ENCODE peak calls at places on chromosomes 13 and 19, in six cellular contexts. L, Y, B, R, M and P are unnamed samples.
A peak's percentile ranks its signal among the peaks of the same experiment; 100 is the strongest.

GRCh38 chr13:29548722-29549446 is 46.6 kb downstream of the SLC7A1 start:
- DNase-seq in R (no peak), Y (no peak), L (peak; percentile 30), M (no peak), B (no peak), P (no peak)

GRCh38 chr13:110047511-110047910 is 259.4 kb downstream of the COL4A1 start:
- DNase-seq in L (peak; percentile 42), M (no peak), Y (peak; percentile 55), R (no peak), B (peak; percentile 90), P (peak; percentile 88)

GRCh38 chr13:25906211-25906661 is 145.6 kb downstream of the SHISA2 start:
- DNase-seq in Y (no peak), B (no peak), M (no peak), R (no peak), L (no peak), P (no peak)

GRCh38 chr19:2462635-2463421 is 6.1 kb upstream of the LMNB2 start:
- DNase-seq in B (peak; percentile 93), L (peak; percentile 94), Y (peak; percentile 94), R (peak; percentile 94), M (peak; percentile 92), P (peak; percentile 86)

GRCh38 chr19:47073574-47073973 is 25.1 kb upstream of the TMEM160 start:
- DNase-seq in R (no peak), B (no peak), M (no peak), Y (no peak), L (no peak), P (no peak)

GRCh38 chr19:2561895-2562294 is 86.0 kb downstream of the GADD45B start:
- DNase-seq in B (no peak), R (peak; percentile 62), M (no peak), L (no peak), Y (no peak), P (no peak)

GRCh38 chr13:75442736-75443234 is 39.2 kb downstream of the TBC1D4 start:
- DNase-seq in R (no peak), Y (no peak), L (no peak), B (no peak), M (no peak), P (no peak)

GRCh38 chr19:44867578-44867977 is 21.5 kb downstream of the NECTIN2 start:
- DNase-seq in R (no peak), B (no peak), M (no peak), L (no peak), Y (no peak), P (no peak)

GRCh38 chr19:28737021-28737525 is 475.9 kb downstream of the UQCRFS1 start:
- DNase-seq in B (no peak), Y (no peak), R (no peak), M (peak; percentile 28), L (peak; percentile 39), P (no peak)

GRCh38 chr13:44306401-44307192 is 67.0 kb upstream of the SERP2 start:
- DNase-seq in L (peak; percentile 22), B (peak; percentile 89), R (peak; percentile 86), Y (peak; percentile 77), M (peak; percentile 97), P (peak; percentile 80)

GRCh38 chr19:10305139-10305806 is 4.3 kb downstream of the ZGLP1 start:
- DNase-seq in R (no peak), L (no peak), Y (no peak), M (no peak), B (peak; percentile 55), P (no peak)

GRCh38 chr13:37995052-37995451 is 125.5 kb upstream of the TRPC4 start:
- DNase-seq in M (no peak), Y (no peak), B (no peak), L (no peak), R (no peak), P (no peak)

GRCh38 chr19:50513746-50514345 is at the start of gene ASPDH:
- DNase-seq in Y (no peak), L (no peak), B (no peak), M (no peak), R (no peak), P (no peak)

GRCh38 chr19:35266904-35267817 is 1.6 kb upstream of the USF2 start:
- DNase-seq in B (peak; percentile 50), L (no peak), R (peak; percentile 87), M (no peak), Y (peak; percentile 66), P (no peak)

GRCh38 chr13:91381371-91381770 is 17.1 kb upstream of the GPC5 start:
- DNase-seq in L (peak; percentile 36), Y (no peak), B (no peak), M (no peak), R (no peak), P (no peak)

GRCh38 chr19:47243364-47243775 is 12.4 kb upstream of the BBC3 start:
- DNase-seq in R (no peak), B (no peak), Y (no peak), L (no peak), M (no peak), P (no peak)

GRCh38 chr19:28862238-28862637 is 350.7 kb downstream of the UQCRFS1 start:
- DNase-seq in M (no peak), L (no peak), Y (no peak), R (no peak), B (no peak), P (no peak)

GRCh38 chr19:18746393-18747167 is 44.5 kb downstream of the COMP start:
- DNase-seq in R (no peak), L (no peak), B (no peak), Y (no peak), M (no peak), P (no peak)

GRCh38 chr13:94620286-94620896 is 18.7 kb downstream of the GPR180 start:
- DNase-seq in L (peak; percentile 39), R (no peak), M (peak; percentile 28), B (no peak), Y (no peak), P (no peak)

GRCh38 chr13:60584976-60585375 is 188.0 kb downstream of the TDRD3 start:
- DNase-seq in Y (no peak), M (no peak), B (no peak), R (no peak), L (no peak), P (no peak)

GRCh38 chr13:60591348-60591747 is 194.3 kb downstream of the TDRD3 start:
- DNase-seq in B (no peak), R (no peak), Y (no peak), M (peak; percentile 86), L (no peak), P (no peak)

DNA sequence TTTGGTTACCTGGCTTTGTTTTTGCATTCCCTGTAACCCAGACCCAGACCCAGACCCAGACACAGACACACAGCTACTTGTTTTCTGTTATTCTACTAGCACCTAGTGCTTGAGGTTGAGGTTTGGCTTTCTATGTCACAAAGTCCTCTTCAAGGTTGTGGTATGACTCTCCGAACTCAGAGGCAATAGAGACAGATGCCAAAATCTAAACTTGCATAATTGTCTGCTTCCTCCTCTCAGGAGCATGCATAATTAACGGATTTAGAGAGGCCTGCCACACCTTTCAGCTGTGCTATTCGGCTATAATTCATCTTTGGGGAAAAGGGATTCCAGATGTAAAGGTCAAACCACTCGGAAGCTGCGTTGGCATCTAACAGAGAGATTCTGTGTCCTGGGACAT is 193.8 kb downstream of the TDRD3 start:
- DNase-seq in M (no peak), Y (no peak), L (no peak), R (no peak), B (no peak), P (no peak)
- H3K27ac ChIP-seq in M (no peak overlapping the region), Y (no peak overlapping the region), L (no peak overlapping the region), R (no peak overlapping the region), B (no peak overlapping the region), P (no peak overlapping the region)

GRCh38 chr19:42472402-42473147 is 29.8 kb upstream of the CXCL17 start:
- DNase-seq in M (no peak), Y (no peak), R (no peak), B (no peak), L (no peak), P (no peak)
- H3K4me1 ChIP-seq in M (peaks cover 6% of the 10 kb centered on the region), Y (no peaks in the 10 kb centered on the region), R (peaks cover 1% of the 10 kb centered on the region), B (peaks cover under 1% of the 10 kb centered on the region), L (no peaks in the 10 kb centered on the region), P (no peaks in the 10 kb centered on the region)

GRCh38 chr13:40407567-40407966 is 258.9 kb downstream of the FOXO1 start:
- DNase-seq in L (no peak), R (no peak), B (no peak), M (no peak), Y (no peak), P (no peak)

GRCh38 chr13:40404407-40404806 is 262.0 kb downstream of the FOXO1 start:
- DNase-seq in M (no peak), R (no peak), Y (no peak), L (no peak), B (no peak), P (no peak)

GRCh38 chr13:40408602-40409001 is 257.8 kb downstream of the FOXO1 start:
- DNase-seq in B (no peak), M (no peak), R (no peak), L (no peak), Y (no peak), P (no peak)

GRCh38 chr13:40404967-40405716 is 261.3 kb downstream of the FOXO1 start:
- DNase-seq in M (no peak), B (no peak), R (no peak), Y (no peak), L (no peak), P (no peak)

DNA sequence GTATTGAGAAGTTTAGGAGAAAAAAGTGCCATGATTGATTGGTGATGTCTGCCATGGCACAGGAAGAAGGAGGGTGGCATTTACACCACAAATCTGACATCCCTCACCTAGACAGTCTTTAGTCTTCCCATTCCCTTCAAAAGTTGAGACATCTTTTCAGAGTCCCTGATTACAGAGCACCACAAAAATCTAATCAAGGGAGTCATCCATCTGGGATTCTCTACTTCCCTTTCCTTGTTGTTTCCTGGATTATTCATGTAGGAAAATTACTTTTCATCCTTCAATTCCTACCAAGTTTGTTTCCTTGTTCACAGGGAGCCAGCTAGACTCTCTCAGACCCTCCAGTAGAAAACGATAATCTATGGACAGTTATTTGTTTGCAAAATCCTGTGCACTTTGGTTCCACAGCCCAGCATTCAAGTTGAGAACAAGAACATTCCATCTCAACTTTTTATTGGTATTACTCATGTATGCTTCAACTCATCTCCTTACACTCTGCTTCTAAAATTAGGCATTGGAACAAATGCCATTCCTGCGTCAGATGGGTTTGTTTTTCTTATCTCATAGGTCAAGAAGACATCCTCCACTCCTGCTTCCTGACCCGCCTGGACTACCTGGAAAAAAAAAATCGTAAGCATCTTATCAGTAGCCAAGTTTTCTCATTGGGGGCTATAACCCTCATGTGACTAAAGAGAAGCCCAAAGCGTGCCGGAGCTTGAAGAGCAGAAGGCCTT is 259.9 kb downstream of the FOXO1 start:
- DNase-seq in M (peak; percentile 75), B (no peak), Y (no peak), L (peak; percentile 34), R (no peak), P (no peak)
- H3K27ac ChIP-seq in M (no peak overlapping the region), B (no peak overlapping the region), Y (peak overlapping the region; percentile 89), L (peak overlapping the region; percentile 60), R (no peak overlapping the region), P (no peak overlapping the region)

DNA sequence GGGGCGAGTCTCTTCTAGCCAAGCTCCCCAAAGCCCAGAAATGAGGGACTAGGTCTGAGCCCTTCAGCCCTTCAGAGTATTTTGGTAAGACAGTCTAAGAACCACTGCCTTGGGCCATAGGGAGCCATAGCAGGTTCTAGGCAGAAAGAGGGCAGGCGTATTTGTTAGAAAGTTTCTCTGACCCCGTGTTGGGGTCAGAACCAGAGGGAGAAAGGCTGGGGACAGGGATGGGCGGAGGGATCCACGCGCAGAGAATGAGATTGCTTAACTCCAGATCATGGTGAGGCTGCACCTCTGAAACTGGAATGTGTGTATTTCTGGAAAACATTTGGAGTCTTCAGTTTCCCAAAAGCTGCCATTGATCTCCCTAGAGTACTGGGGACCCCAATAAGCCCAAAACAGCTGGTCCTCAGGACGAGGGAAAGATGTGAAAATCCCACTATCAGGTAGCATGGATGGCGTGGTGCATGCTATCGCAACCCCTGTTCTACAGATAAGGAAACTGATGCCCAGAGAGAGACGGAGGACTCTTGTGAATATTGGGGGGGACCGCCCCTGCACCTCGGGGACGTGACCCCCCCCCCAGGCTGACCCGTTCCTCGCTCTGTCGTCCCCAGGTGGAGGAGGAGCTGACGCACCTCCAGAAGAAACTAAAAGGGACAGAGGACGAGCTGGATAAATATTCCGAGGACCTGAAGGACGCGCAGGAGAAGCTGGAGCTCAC is 703 bp upstream of the TPM4 start:
- DNase-seq in Y (no peak), L (no peak), R (peak; percentile 70), M (no peak), B (no peak), P (no peak)
- H3K4me1 ChIP-seq in Y (no peaks in the 10 kb centered on the region), L (peaks cover 20% of the 10 kb centered on the region), R (no peaks in the 10 kb centered on the region), M (peaks cover 37% of the 10 kb centered on the region), B (peaks cover 54% of the 10 kb centered on the region), P (peaks cover 38% of the 10 kb centered on the region)